ENCODE peak calls at places on chromosomes 1 and 21, in nine cellular contexts. One of them, this sample, is unnamed.

GRCh38 chr1:48039088-48040049 is 42.2 kb upstream of the TRABD2B start:
- DNase-seq in activated CD4-positive, CD25-positive, alpha-beta regulatory T cell: no peak
- DNase-seq in Right ventricle myocardium inferior: no peak
- DNase-seq in stimulated activated naive CD8-positive, alpha-beta T cell treated with anti-CD3 and anti-CD28 coated beads, Interleukin-15, Interleukin-2, amounts not matched to agents 100 U/mL and 50 U/mL, for 24 hours: no peak
- DNase-seq in NCI-H1092: no peak
- DNase-seq in stimulated activated CD4-positive, alpha-beta T cell treated with anti-CD3 and anti-CD28 coated beads, Interleukin-1b, Interleukin-23, amount 100 ng/mL, for 24 hours: no peak
- DNase-seq in iPS-NIHi11: no peak
- DNase-seq in activated CD4-positive, alpha-beta memory T cell treated with anti-CD3 and anti-CD28 coated beads, Interleukin-2, amount 10 ng/mL, durations not matched to agents 7 days and 5 days: no peak
- DNase-seq in foreskin fibroblast: no peak
- DNase-seq in this sample: no peak

GRCh38 chr1:65393345-65393744 is 27.1 kb upstream of the LEPR start:
- DNase-seq in activated CD4-positive, CD25-positive, alpha-beta regulatory T cell: no peak
- DNase-seq in Right ventricle myocardium inferior: no peak
- DNase-seq in stimulated activated naive CD8-positive, alpha-beta T cell treated with anti-CD3 and anti-CD28 coated beads, Interleukin-15, Interleukin-2, amounts not matched to agents 100 U/mL and 50 U/mL, for 24 hours: peak
- DNase-seq in NCI-H1092: no peak
- DNase-seq in stimulated activated CD4-positive, alpha-beta T cell treated with anti-CD3 and anti-CD28 coated beads, Interleukin-1b, Interleukin-23, amount 100 ng/mL, for 24 hours: no peak
- DNase-seq in iPS-NIHi11: no peak
- DNase-seq in activated CD4-positive, alpha-beta memory T cell treated with anti-CD3 and anti-CD28 coated beads, Interleukin-2, amount 10 ng/mL, durations not matched to agents 7 days and 5 days: peak
- DNase-seq in foreskin fibroblast: peak
- DNase-seq in this sample: no peak

GRCh38 chr1:155759966-155760630 is 71.2 kb downstream of the DAP3 start:
- DNase-seq in activated CD4-positive, CD25-positive, alpha-beta regulatory T cell: no peak
- DNase-seq in Right ventricle myocardium inferior: no peak
- DNase-seq in stimulated activated naive CD8-positive, alpha-beta T cell treated with anti-CD3 and anti-CD28 coated beads, Interleukin-15, Interleukin-2, amounts not matched to agents 100 U/mL and 50 U/mL, for 24 hours: no peak
- DNase-seq in NCI-H1092: no peak
- DNase-seq in stimulated activated CD4-positive, alpha-beta T cell treated with anti-CD3 and anti-CD28 coated beads, Interleukin-1b, Interleukin-23, amount 100 ng/mL, for 24 hours: no peak
- DNase-seq in iPS-NIHi11: no peak
- DNase-seq in activated CD4-positive, alpha-beta memory T cell treated with anti-CD3 and anti-CD28 coated beads, Interleukin-2, amount 10 ng/mL, durations not matched to agents 7 days and 5 days: no peak
- DNase-seq in foreskin fibroblast: no peak
- DNase-seq in this sample: no peak

GRCh38 chr1:9181176-9181906 is 52.4 kb upstream of the GPR157 start:
- DNase-seq in activated CD4-positive, CD25-positive, alpha-beta regulatory T cell: peak
- DNase-seq in Right ventricle myocardium inferior: peak
- DNase-seq in stimulated activated naive CD8-positive, alpha-beta T cell treated with anti-CD3 and anti-CD28 coated beads, Interleukin-15, Interleukin-2, amounts not matched to agents 100 U/mL and 50 U/mL, for 24 hours: peak
- DNase-seq in NCI-H1092: peak
- DNase-seq in stimulated activated CD4-positive, alpha-beta T cell treated with anti-CD3 and anti-CD28 coated beads, Interleukin-1b, Interleukin-23, amount 100 ng/mL, for 24 hours: peak
- DNase-seq in iPS-NIHi11: peak
- DNase-seq in activated CD4-positive, alpha-beta memory T cell treated with anti-CD3 and anti-CD28 coated beads, Interleukin-2, amount 10 ng/mL, durations not matched to agents 7 days and 5 days: peak
- DNase-seq in foreskin fibroblast: no peak
- DNase-seq in this sample: peak

GRCh38 chr1:160868141-160868540 is 5.5 kb upstream of the CD244 start:
- DNase-seq in activated CD4-positive, CD25-positive, alpha-beta regulatory T cell: no peak
- DNase-seq in Right ventricle myocardium inferior: no peak
- DNase-seq in stimulated activated naive CD8-positive, alpha-beta T cell treated with anti-CD3 and anti-CD28 coated beads, Interleukin-15, Interleukin-2, amounts not matched to agents 100 U/mL and 50 U/mL, for 24 hours: no peak
- DNase-seq in NCI-H1092: no peak
- DNase-seq in stimulated activated CD4-positive, alpha-beta T cell treated with anti-CD3 and anti-CD28 coated beads, Interleukin-1b, Interleukin-23, amount 100 ng/mL, for 24 hours: no peak
- DNase-seq in iPS-NIHi11: no peak
- DNase-seq in activated CD4-positive, alpha-beta memory T cell treated with anti-CD3 and anti-CD28 coated beads, Interleukin-2, amount 10 ng/mL, durations not matched to agents 7 days and 5 days: no peak
- DNase-seq in foreskin fibroblast: no peak
- DNase-seq in this sample: no peak

GRCh38 chr1:217027403-217028080 is 304.3 kb upstream of the ESRRG start:
- DNase-seq in activated CD4-positive, CD25-positive, alpha-beta regulatory T cell: no peak
- DNase-seq in Right ventricle myocardium inferior: no peak
- DNase-seq in stimulated activated naive CD8-positive, alpha-beta T cell treated with anti-CD3 and anti-CD28 coated beads, Interleukin-15, Interleukin-2, amounts not matched to agents 100 U/mL and 50 U/mL, for 24 hours: no peak
- DNase-seq in NCI-H1092: no peak
- DNase-seq in stimulated activated CD4-positive, alpha-beta T cell treated with anti-CD3 and anti-CD28 coated beads, Interleukin-1b, Interleukin-23, amount 100 ng/mL, for 24 hours: no peak
- DNase-seq in iPS-NIHi11: no peak
- DNase-seq in activated CD4-positive, alpha-beta memory T cell treated with anti-CD3 and anti-CD28 coated beads, Interleukin-2, amount 10 ng/mL, durations not matched to agents 7 days and 5 days: no peak
- DNase-seq in foreskin fibroblast: no peak
- DNase-seq in this sample: no peak

GRCh38 chr1:216458807-216459206 is 35.6 kb upstream of the USH2A start:
- DNase-seq in activated CD4-positive, CD25-positive, alpha-beta regulatory T cell: no peak
- DNase-seq in Right ventricle myocardium inferior: no peak
- DNase-seq in stimulated activated naive CD8-positive, alpha-beta T cell treated with anti-CD3 and anti-CD28 coated beads, Interleukin-15, Interleukin-2, amounts not matched to agents 100 U/mL and 50 U/mL, for 24 hours: no peak
- DNase-seq in NCI-H1092: no peak
- DNase-seq in stimulated activated CD4-positive, alpha-beta T cell treated with anti-CD3 and anti-CD28 coated beads, Interleukin-1b, Interleukin-23, amount 100 ng/mL, for 24 hours: no peak
- DNase-seq in iPS-NIHi11: no peak
- DNase-seq in activated CD4-positive, alpha-beta memory T cell treated with anti-CD3 and anti-CD28 coated beads, Interleukin-2, amount 10 ng/mL, durations not matched to agents 7 days and 5 days: no peak
- DNase-seq in foreskin fibroblast: no peak
- DNase-seq in this sample: no peak

GRCh38 chr21:36236052-36236730 is 79.6 kb downstream of the DOP1B start:
- DNase-seq in activated CD4-positive, CD25-positive, alpha-beta regulatory T cell: no peak
- DNase-seq in Right ventricle myocardium inferior: no peak
- DNase-seq in stimulated activated naive CD8-positive, alpha-beta T cell treated with anti-CD3 and anti-CD28 coated beads, Interleukin-15, Interleukin-2, amounts not matched to agents 100 U/mL and 50 U/mL, for 24 hours: no peak
- DNase-seq in NCI-H1092: no peak
- DNase-seq in stimulated activated CD4-positive, alpha-beta T cell treated with anti-CD3 and anti-CD28 coated beads, Interleukin-1b, Interleukin-23, amount 100 ng/mL, for 24 hours: no peak
- DNase-seq in iPS-NIHi11: no peak
- DNase-seq in activated CD4-positive, alpha-beta memory T cell treated with anti-CD3 and anti-CD28 coated beads, Interleukin-2, amount 10 ng/mL, durations not matched to agents 7 days and 5 days: no peak
- DNase-seq in foreskin fibroblast: no peak
- DNase-seq in this sample: no peak

GRCh38 chr1:209155556-209155955 is 428.0 kb upstream of the CAMK1G start:
- DNase-seq in activated CD4-positive, CD25-positive, alpha-beta regulatory T cell: no peak
- DNase-seq in Right ventricle myocardium inferior: no peak
- DNase-seq in stimulated activated naive CD8-positive, alpha-beta T cell treated with anti-CD3 and anti-CD28 coated beads, Interleukin-15, Interleukin-2, amounts not matched to agents 100 U/mL and 50 U/mL, for 24 hours: no peak
- DNase-seq in NCI-H1092: no peak
- DNase-seq in stimulated activated CD4-positive, alpha-beta T cell treated with anti-CD3 and anti-CD28 coated beads, Interleukin-1b, Interleukin-23, amount 100 ng/mL, for 24 hours: no peak
- DNase-seq in iPS-NIHi11: peak
- DNase-seq in activated CD4-positive, alpha-beta memory T cell treated with anti-CD3 and anti-CD28 coated beads, Interleukin-2, amount 10 ng/mL, durations not matched to agents 7 days and 5 days: no peak
- DNase-seq in foreskin fibroblast: no peak
- DNase-seq in this sample: no peak

GRCh38 chr1:154607084-154607747 is 770 bp downstream of the ADAR start:
- DNase-seq in activated CD4-positive, CD25-positive, alpha-beta regulatory T cell: no peak
- DNase-seq in Right ventricle myocardium inferior: no peak
- DNase-seq in stimulated activated naive CD8-positive, alpha-beta T cell treated with anti-CD3 and anti-CD28 coated beads, Interleukin-15, Interleukin-2, amounts not matched to agents 100 U/mL and 50 U/mL, for 24 hours: no peak
- DNase-seq in NCI-H1092: no peak
- DNase-seq in stimulated activated CD4-positive, alpha-beta T cell treated with anti-CD3 and anti-CD28 coated beads, Interleukin-1b, Interleukin-23, amount 100 ng/mL, for 24 hours: no peak
- DNase-seq in iPS-NIHi11: no peak
- DNase-seq in activated CD4-positive, alpha-beta memory T cell treated with anti-CD3 and anti-CD28 coated beads, Interleukin-2, amount 10 ng/mL, durations not matched to agents 7 days and 5 days: peak
- DNase-seq in foreskin fibroblast: peak
- DNase-seq in this sample: no peak

GRCh38 chr1:164781980-164782379 is 223.0 kb downstream of the PBX1 start:
- DNase-seq in activated CD4-positive, CD25-positive, alpha-beta regulatory T cell: no peak
- DNase-seq in Right ventricle myocardium inferior: no peak
- DNase-seq in stimulated activated naive CD8-positive, alpha-beta T cell treated with anti-CD3 and anti-CD28 coated beads, Interleukin-15, Interleukin-2, amounts not matched to agents 100 U/mL and 50 U/mL, for 24 hours: no peak
- DNase-seq in NCI-H1092: no peak
- DNase-seq in stimulated activated CD4-positive, alpha-beta T cell treated with anti-CD3 and anti-CD28 coated beads, Interleukin-1b, Interleukin-23, amount 100 ng/mL, for 24 hours: no peak
- DNase-seq in iPS-NIHi11: no peak
- DNase-seq in activated CD4-positive, alpha-beta memory T cell treated with anti-CD3 and anti-CD28 coated beads, Interleukin-2, amount 10 ng/mL, durations not matched to agents 7 days and 5 days: no peak
- DNase-seq in foreskin fibroblast: no peak
- DNase-seq in this sample: no peak

GRCh38 chr1:168288311-168289052 is 7.8 kb downstream of the TBX19 start:
- DNase-seq in activated CD4-positive, CD25-positive, alpha-beta regulatory T cell: no peak
- DNase-seq in Right ventricle myocardium inferior: no peak
- DNase-seq in stimulated activated naive CD8-positive, alpha-beta T cell treated with anti-CD3 and anti-CD28 coated beads, Interleukin-15, Interleukin-2, amounts not matched to agents 100 U/mL and 50 U/mL, for 24 hours: no peak
- DNase-seq in NCI-H1092: no peak
- DNase-seq in stimulated activated CD4-positive, alpha-beta T cell treated with anti-CD3 and anti-CD28 coated beads, Interleukin-1b, Interleukin-23, amount 100 ng/mL, for 24 hours: no peak
- DNase-seq in iPS-NIHi11: no peak
- DNase-seq in activated CD4-positive, alpha-beta memory T cell treated with anti-CD3 and anti-CD28 coated beads, Interleukin-2, amount 10 ng/mL, durations not matched to agents 7 days and 5 days: no peak
- DNase-seq in foreskin fibroblast: peak
- DNase-seq in this sample: no peak